ENCODE peak calls at places on chromosomes 3 and 15, in seven cellular contexts. P, K, H, D, Z, V and R are unnamed samples.

GRCh38 chr15:75195122-75195765 is 6.4 kb upstream of the C15orf39 start:
- DNase-seq in V (no peak), H (peak; percentile 49), Z (peak; percentile 56), K (no peak), P (no peak), D (no peak), R (no peak)

GRCh38 chr3:18236726-18237125 is 188.4 kb downstream of the SATB1 start:
- DNase-seq in D (no peak), K (no peak), P (no peak), V (no peak), H (no peak), Z (no peak), R (no peak)

GRCh38 chr3:10935028-10935427 is 57.5 kb upstream of the SLC6A1 start:
- DNase-seq in V (no peak), Z (no peak), D (no peak), H (no peak), K (no peak), P (no peak), R (no peak)

GRCh38 chr3:30428251-30428650 is 178.2 kb upstream of the TGFBR2 start:
- DNase-seq in D (no peak), P (no peak), K (peak; percentile 4), H (no peak), V (no peak), Z (no peak), R (no peak)

GRCh38 chr3:88105325-88105724 is 44.4 kb upstream of the C3orf38 start:
- DNase-seq in V (no peak), Z (no peak), H (no peak), D (no peak), P (no peak), K (no peak), R (no peak)

GRCh38 chr15:69565066-69565465 is 112.4 kb downstream of the RPLP1 start:
- DNase-seq in P (no peak), K (no peak), Z (no peak), D (no peak), H (no peak), V (no peak), R (no peak)

GRCh38 chr15:93048759-93049161 is 40.3 kb downstream of the RGMA start:
- DNase-seq in K (no peak), P (no peak), Z (peak; percentile 93), V (no peak), D (no peak), H (no peak), R (no peak)

GRCh38 chr15:57595011-57595866 is 3.5 kb downstream of the MYZAP start:
- DNase-seq in H (no peak), D (no peak), K (no peak), P (no peak), Z (no peak), V (no peak), R (no peak)

GRCh38 chr15:69591905-69592508 is 139.4 kb downstream of the RPLP1 start:
- DNase-seq in K (peak; percentile 60), H (no peak), P (no peak), Z (peak; percentile 20), D (no peak), V (no peak), R (no peak)

GRCh38 chr3:156619376-156619775 is 55.0 kb upstream of the TIPARP start:
- DNase-seq in H (no peak), V (no peak), Z (no peak), D (peak; percentile 32), P (no peak), K (no peak), R (no peak)

GRCh38 chr3:29170894-29171582 is 109.8 kb upstream of the RBMS3 start:
- DNase-seq in D (no peak), K (peak; percentile 40), P (no peak), V (no peak), H (no peak), Z (no peak), R (no peak)

GRCh38 chr3:169964176-169964575 is 2.4 kb upstream of the SEC62 start:
- DNase-seq in P (no peak), Z (no peak), D (no peak), V (no peak), K (no peak), H (no peak), R (no peak)

GRCh38 chr15:38307251-38307650 is 54.6 kb downstream of the SPRED1 start:
- DNase-seq in K (no peak), D (no peak), H (no peak), P (no peak), V (no peak), Z (no peak), R (no peak)

GRCh38 chr3:60217156-60217911 is 1033.9 kb downstream of the FHIT start:
- DNase-seq in H (no peak), K (no peak), Z (no peak), V (no peak), D (no peak), P (no peak), R (no peak)

GRCh38 chr3:16723994-16724393 is 118.8 kb upstream of the DAZL start:
- DNase-seq in H (no peak), P (no peak), V (no peak), K (no peak), Z (peak; percentile 23), D (no peak), R (peak; percentile 55)

GRCh38 chr3:27666708-27667107 is 55.4 kb downstream of the EOMES start:
- DNase-seq in D (peak; percentile 55), K (no peak), H (no peak), V (peak; percentile 72), Z (peak; percentile 42), P (no peak), R (peak; percentile 62)

GRCh38 chr3:127680146-127680661 is 7.5 kb downstream of the ABTB1 start:
- DNase-seq in H (no peak), V (peak; percentile 38), D (no peak), P (peak; percentile 31), Z (no peak), K (no peak), R (no peak)

GRCh38 chr15:51736646-51737537 is 563 bp downstream of the LYSMD2 start:
- DNase-seq in V (no peak), Z (peak; percentile 73), H (peak; percentile 26), K (peak; percentile 30), D (peak; percentile 31), P (peak; percentile 69), R (peak; percentile 75)

GRCh38 chr3:114711321-114711891 is 417.6 kb downstream of the TIGIT start:
- DNase-seq in H (no peak), V (no peak), P (no peak), D (no peak), Z (no peak), K (peak; percentile 65), R (no peak)

GRCh38 chr3:124774305-124774673 is 44.0 kb downstream of the UMPS start:
- DNase-seq in V (no peak), K (peak; percentile 49), D (peak; percentile 90), Z (no peak), H (no peak), P (no peak), R (no peak)

GRCh38 chr15:62932436-62932835 is 110.1 kb upstream of the TPM1 start:
- DNase-seq in H (no peak), D (peak; percentile 45), P (no peak), Z (no peak), K (no peak), V (no peak), R (no peak)

GRCh38 chr3:124965413-124965812 is 30.9 kb upstream of the MUC13 start:
- DNase-seq in Z (peak; percentile 43), V (no peak), D (no peak), P (no peak), K (no peak), H (no peak), R (no peak)

GRCh38 chr3:74603292-74603691 is 11.2 kb downstream of the CNTN3 start:
- DNase-seq in K (no peak), P (no peak), Z (no peak), H (no peak), D (no peak), V (no peak), R (no peak)

GRCh38 chr3:58800940-58801339 is 134.4 kb upstream of the FAM3D start:
- DNase-seq in V (no peak), P (no peak), Z (no peak), D (no peak), K (no peak), H (no peak), R (no peak)

GRCh38 chr3:152037304-152037703 is 163.9 kb downstream of the SUCNR1 start:
- DNase-seq in P (no peak), V (no peak), D (no peak), Z (no peak), K (no peak), H (no peak), R (no peak)

GRCh38 chr3:195020921-195021320 is 250.0 kb downstream of the XXYLT1 start:
- DNase-seq in P (no peak), Z (no peak), D (no peak), K (no peak), V (no peak), H (no peak), R (no peak)

GRCh38 chr3:105824129-105824528 is 44.7 kb downstream of the CBLB start:
- DNase-seq in H (no peak), Z (no peak), V (no peak), P (no peak), K (no peak), D (no peak), R (no peak)

GRCh38 chr15:48946088-48946839 is 17.5 kb downstream of the SHC4 start:
- DNase-seq in P (no peak), Z (no peak), V (no peak), K (peak; percentile 77), D (no peak), H (no peak), R (no peak)

GRCh38 chr3:56799251-56799882 is 2.4 kb downstream of the ARHGEF3 start:
- DNase-seq in Z (peak; percentile 54), V (no peak), K (peak; percentile 30), H (no peak), P (no peak), D (peak; percentile 35), R (peak; percentile 75)

GRCh38 chr15:72319360-72319984 is 485 bp downstream of the CELF6 start:
- DNase-seq in D (peak; percentile 68), P (peak; percentile 53), V (no peak), H (peak; percentile 82), K (peak; percentile 77), Z (peak; percentile 75), R (no peak)

GRCh38 chr15:53447742-53448141 is 311.7 kb downstream of the WDR72 start:
- DNase-seq in K (no peak), Z (no peak), P (no peak), H (no peak), V (no peak), D (no peak), R (no peak)

GRCh38 chr3:186180151-186180550 is 71.3 kb upstream of the ETV5 start:
- DNase-seq in K (no peak), V (no peak), H (no peak), Z (no peak), D (no peak), P (no peak), R (no peak)

GRCh38 chr15:69526696-69527095 is 74.1 kb downstream of the RPLP1 start:
- DNase-seq in H (no peak), P (no peak), V (no peak), D (no peak), K (no peak), Z (no peak), R (no peak)

GRCh38 chr15:70257573-70258220 is 160.0 kb upstream of the TLE3 start:
- DNase-seq in P (no peak), H (no peak), V (no peak), D (no peak), K (no peak), Z (peak; percentile 87), R (no peak)

GRCh38 chr3:138941259-138941885 is 5.6 kb downstream of the FOXL2 start:
- DNase-seq in P (no peak), Z (peak; percentile 48), K (no peak), H (peak; percentile 62), D (peak; percentile 65), V (no peak), R (peak; percentile 23)